ENCODE peak calls at places on chromosome 21, in five cellular contexts. One of them, this sample, is unnamed.
A peak's percentile ranks its signal among the peaks of the same experiment; 100 is the strongest.

GRCh38 chr21:42276076-42276475 is 39.1 kb downstream of the TFF3 start:
- DNase-seq in fibroblast of lung: no peak
- DNase-seq in amniotic stem cell: no peak
- DNase-seq in left lung: no peak
- DNase-seq in NCI-H2081: no peak
- DNase-seq in this sample: no peak

GRCh38 chr21:44931137-44931500 is 8.7 kb upstream of the SLX9 start:
- DNase-seq in amniotic stem cell: no peak
- DNase-seq in fibroblast of lung: peak; percentile 45
- DNase-seq in left lung: no peak
- DNase-seq in NCI-H2081: no peak
- DNase-seq in this sample: no peak

GRCh38 chr21:31728952-31729351 is 3.0 kb downstream of the SCAF4 start:
- DNase-seq in left lung: no peak
- DNase-seq in fibroblast of lung: no peak
- DNase-seq in NCI-H2081: no peak
- DNase-seq in amniotic stem cell: no peak
- DNase-seq in this sample: no peak

GRCh38 chr21:31571879-31572278 is 87.6 kb upstream of the SOD1 start:
- DNase-seq in fibroblast of lung: no peak
- DNase-seq in NCI-H2081: no peak
- DNase-seq in left lung: no peak
- DNase-seq in amniotic stem cell: no peak
- DNase-seq in this sample: no peak

GRCh38 chr21:38293765-38294164 is 37.0 kb downstream of the KCNJ15 start:
- DNase-seq in left lung: no peak
- DNase-seq in amniotic stem cell: no peak
- DNase-seq in NCI-H2081: no peak
- DNase-seq in fibroblast of lung: no peak
- DNase-seq in this sample: no peak

GRCh38 chr21:31176080-31176551 is 137.8 kb upstream of the KRTAP19-8 start:
- DNase-seq in fibroblast of lung: no peak
- DNase-seq in left lung: no peak
- DNase-seq in NCI-H2081: no peak
- DNase-seq in amniotic stem cell: no peak
- DNase-seq in this sample: no peak

GRCh38 chr21:15224346-15225086 is 159.7 kb upstream of the NRIP1 start:
- DNase-seq in left lung: no peak
- DNase-seq in amniotic stem cell: no peak
- DNase-seq in fibroblast of lung: peak; percentile 95
- DNase-seq in NCI-H2081: no peak
- DNase-seq in this sample: no peak

GRCh38 chr21:35324372-35325220 is 275.5 kb upstream of the RUNX1 start:
- DNase-seq in NCI-H2081: no peak
- DNase-seq in fibroblast of lung: peak; percentile 82
- DNase-seq in left lung: no peak
- DNase-seq in amniotic stem cell: peak; percentile 51
- DNase-seq in this sample: no peak

GRCh38 chr21:35528109-35529042 is 479.3 kb upstream of the RUNX1 start:
- DNase-seq in fibroblast of lung: peak; percentile 20
- DNase-seq in amniotic stem cell: no peak
- DNase-seq in left lung: peak; percentile 41
- DNase-seq in NCI-H2081: no peak
- DNase-seq in this sample: peak; percentile 26

GRCh38 chr21:30168086-30168485 is 1.5 kb upstream of the CLDN17 start:
- DNase-seq in fibroblast of lung: no peak
- DNase-seq in amniotic stem cell: no peak
- DNase-seq in left lung: no peak
- DNase-seq in NCI-H2081: no peak
- DNase-seq in this sample: no peak